ENCODE peak calls at places on chromosomes 11 and 22, in eight cellular contexts. G, F, Y, A, H, L, B and I are unnamed samples.

GRCh38 chr11:40188848-40189247 is 1270.6 kb downstream of the LRRC4C start:
- DNase-seq in F (no peak), H (no peak), L (no peak), B (no peak), Y (no peak), G (no peak), A (no peak), I (no peak)

GRCh38 chr22:47110817-47111443 is 348.5 kb downstream of the TBC1D22A start:
- DNase-seq in Y (no peak), B (no peak), H (no peak), G (peak), F (peak), A (no peak), L (no peak), I (no peak)

GRCh38 chr11:43735931-43736330 is 55.4 kb downstream of the HSD17B12 start:
- DNase-seq in F (peak), Y (no peak), L (no peak), G (peak), A (no peak), B (no peak), H (no peak), I (no peak)

GRCh38 chr11:63536669-63537292 is at the start of gene PLAAT4:
- DNase-seq in H (no peak), Y (no peak), B (no peak), G (peak), F (peak), L (peak), A (no peak), I (peak)

GRCh38 chr11:118051136-118051610 is 25.7 kb upstream of the TMPRSS4 start:
- DNase-seq in A (no peak), Y (no peak), L (no peak), H (no peak), G (no peak), F (no peak), B (no peak), I (no peak)

GRCh38 chr11:1042626-1043562 is 6.4 kb upstream of the MUC6 start:
- DNase-seq in A (no peak), H (no peak), G (no peak), B (peak), F (no peak), Y (no peak), L (no peak), I (no peak)

GRCh38 chr11:82494988-82495432 is 238.7 kb downstream of the FAM181B start:
- DNase-seq in L (no peak), Y (no peak), B (no peak), A (no peak), H (no peak), G (no peak), F (no peak), I (no peak)

GRCh38 chr11:112811781-112812180 is 149.4 kb upstream of the NCAM1 start:
- DNase-seq in A (no peak), G (no peak), B (no peak), L (no peak), Y (no peak), F (no peak), H (no peak), I (no peak)

GRCh38 chr11:123856444-123856843 is 29.0 kb downstream of the TMEM225 start:
- DNase-seq in G (no peak), B (no peak), F (no peak), H (no peak), A (no peak), Y (no peak), L (no peak), I (no peak)

GRCh38 chr11:128889657-128890213 is 1.4 kb upstream of the KCNJ5 start:
- DNase-seq in B (no peak), G (no peak), Y (no peak), F (no peak), A (peak), L (no peak), H (no peak), I (no peak)

GRCh38 chr11:132790466-132790865 is 741.8 kb downstream of the OPCML start:
- DNase-seq in F (no peak), B (no peak), A (no peak), L (no peak), H (no peak), Y (no peak), G (no peak), I (no peak)

GRCh38 chr11:86211619-86212018 is 32.9 kb upstream of the EED start:
- DNase-seq in G (no peak), B (no peak), F (no peak), Y (no peak), L (no peak), A (no peak), H (no peak), I (no peak)

GRCh38 chr11:8102296-8102915 is 21.4 kb downstream of the TUB start:
- DNase-seq in G (no peak), A (no peak), Y (no peak), L (no peak), H (no peak), B (no peak), F (no peak), I (no peak)

GRCh38 chr11:27468209-27468608 is 4.4 kb downstream of the LGR4 start:
- DNase-seq in G (peak), L (no peak), B (no peak), Y (no peak), H (no peak), F (peak), A (no peak), I (no peak)

GRCh38 chr11:126604461-126604860 is 249.0 kb downstream of the ST3GAL4 start:
- DNase-seq in L (no peak), Y (no peak), G (no peak), H (no peak), F (no peak), A (no peak), B (no peak), I (no peak)

GRCh38 chr11:134657631-134658030 is 245.6 kb upstream of the B3GAT1 start:
- DNase-seq in H (no peak), Y (no peak), F (no peak), A (no peak), L (peak), B (no peak), G (no peak), I (no peak)

GRCh38 chr11:118618991-118619375 is 11.6 kb downstream of the PHLDB1 start:
- DNase-seq in Y (no peak), A (no peak), G (peak), F (peak), B (no peak), H (no peak), L (no peak), I (no peak)

GRCh38 chr11:68933605-68934320 is 30.1 kb downstream of the IGHMBP2 start:
- DNase-seq in F (no peak), Y (no peak), A (no peak), G (no peak), L (no peak), H (no peak), B (no peak), I (no peak)

GRCh38 chr11:31233425-31233824 is 136.1 kb downstream of the DCDC1 start:
- DNase-seq in F (no peak), H (no peak), G (no peak), B (no peak), L (no peak), Y (no peak), A (no peak), I (no peak)

GRCh38 chr11:18741783-18742182 is 15.8 kb upstream of the IGSF22 start:
- DNase-seq in Y (no peak), A (no peak), G (no peak), H (no peak), F (no peak), B (no peak), L (no peak), I (no peak)
- TF ChIP-seq CTCF in Y (no peak), A (no peak), G (no peak), H (no peak), F (no peak), B (no peak), L (no peak), I (no peak)

GRCh38 chr22:29342577-29343312 is 27.2 kb upstream of the RASL10A start:
- DNase-seq in A (no peak), G (no peak), L (no peak), F (no peak), Y (no peak), B (no peak), H (no peak), I (no peak)
- TF ChIP-seq CTCF in A (no peak), G (no peak), L (no peak), F (no peak), Y (no peak), B (no peak), H (no peak), I (no peak)

GRCh38 chr11:122081073-122081472 is 34.9 kb downstream of the BLID start:
- DNase-seq in G (no peak), Y (no peak), B (no peak), A (no peak), F (no peak), H (no peak), L (no peak), I (no peak)

GRCh38 chr11:122089111-122089510 is 26.9 kb downstream of the BLID start:
- DNase-seq in G (no peak), L (no peak), H (no peak), A (no peak), Y (no peak), F (peak), B (no peak), I (no peak)

GRCh38 chr11:122082203-122082602 is 33.8 kb downstream of the BLID start:
- DNase-seq in F (peak), G (peak), A (no peak), Y (no peak), L (no peak), H (no peak), B (no peak), I (no peak)

GRCh38 chr11:122085712-122086111 is 30.3 kb downstream of the BLID start:
- DNase-seq in Y (no peak), F (no peak), A (no peak), L (no peak), B (no peak), H (no peak), G (no peak), I (no peak)

DNA sequence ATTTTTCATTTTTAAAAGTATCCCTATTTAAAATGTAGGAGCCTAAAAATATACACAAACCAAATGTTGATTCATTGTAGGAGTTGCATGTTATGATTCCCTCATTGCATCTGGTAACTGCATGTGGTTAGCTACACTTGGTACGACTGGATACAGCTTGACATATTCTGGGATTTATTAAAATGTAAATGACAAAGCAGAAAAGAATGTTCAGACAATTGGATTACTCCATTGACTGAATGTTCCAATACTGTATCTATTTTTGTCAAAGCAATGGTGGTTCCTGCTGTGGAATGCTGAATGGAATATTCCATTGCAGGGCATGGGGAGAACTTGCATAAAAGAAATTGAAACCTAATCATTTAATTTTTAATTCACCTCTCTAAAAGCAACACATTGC is 30.8 kb downstream of the BLID start:
- DNase-seq in F (peak), Y (no peak), A (no peak), H (peak), G (peak), B (no peak), L (no peak), I (no peak)
- TF ChIP-seq CTCF in F (no peak), Y (no peak), A (no peak), H (no peak), G (no peak), B (no peak), L (no peak), I (no peak)

GRCh38 chr22:50277761-50278160 is 7.6 kb upstream of the MAPK11 start:
- DNase-seq in A (no peak), G (no peak), L (no peak), F (no peak), H (no peak), Y (no peak), B (no peak), I (no peak)

GRCh38 chr22:50278461-50278860 is 8.3 kb upstream of the MAPK11 start:
- DNase-seq in L (no peak), H (no peak), Y (no peak), B (no peak), G (no peak), F (no peak), A (no peak), I (no peak)

GRCh38 chr22:50275181-50276055 is 5.2 kb upstream of the MAPK11 start:
- DNase-seq in Y (no peak), B (no peak), G (no peak), F (no peak), L (no peak), H (no peak), A (no peak), I (no peak)

GRCh38 chr22:50274311-50274710 is 4.1 kb upstream of the MAPK11 start:
- DNase-seq in H (no peak), G (no peak), L (no peak), B (no peak), Y (no peak), F (peak), A (peak), I (no peak)

DNA sequence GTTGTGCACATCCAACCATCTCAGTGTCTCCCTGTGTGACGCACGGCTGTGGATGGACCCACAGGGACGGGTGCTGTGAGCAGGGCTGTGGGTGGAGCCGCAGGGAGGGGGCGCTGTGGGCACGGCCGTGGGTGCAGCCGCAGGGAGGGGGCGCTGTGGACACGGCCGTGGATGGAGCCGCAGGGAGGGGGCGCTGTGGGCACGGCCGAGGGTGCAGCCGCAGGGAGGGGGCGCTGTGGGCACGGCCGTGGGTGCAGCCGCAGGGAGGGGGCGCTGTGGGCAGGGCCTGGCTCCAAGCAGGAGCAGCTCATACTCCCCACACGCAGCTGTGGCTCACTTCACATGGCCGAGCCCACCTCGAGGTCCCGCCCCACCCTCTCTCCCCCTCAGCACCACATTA is 6.0 kb upstream of the MAPK11 start:
- DNase-seq in Y (no peak), A (peak), F (peak), B (no peak), H (no peak), G (no peak), L (peak), I (no peak)
- TF ChIP-seq CTCF in Y (no peak), A (peak), F (peak), B (peak), H (peak), G (no peak), L (peak), I (no peak)

DNA sequence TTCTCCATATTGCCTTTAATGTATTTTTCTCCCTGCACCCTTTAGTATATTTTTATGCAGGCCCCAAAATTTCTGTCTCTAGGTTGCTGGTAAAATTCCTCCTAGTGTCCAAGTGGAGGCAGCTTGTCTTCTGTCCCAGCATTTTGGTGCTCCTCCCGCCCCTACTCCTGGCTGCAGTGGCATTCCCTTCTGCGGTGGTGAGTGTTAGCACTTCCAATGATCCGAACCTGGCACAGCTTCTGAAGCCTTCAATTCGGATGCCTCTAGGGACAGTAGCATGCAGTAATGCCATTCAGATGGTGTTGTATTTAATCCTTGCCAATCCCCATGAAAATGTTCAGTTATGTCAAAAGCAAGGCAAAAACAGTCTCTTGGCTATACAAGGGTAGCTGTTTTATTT is 5.9 kb downstream of the YWHAH start:
- DNase-seq in Y (no peak), L (no peak), F (peak), A (no peak), H (no peak), B (no peak), G (no peak), I (no peak)
- TF ChIP-seq CTCF in Y (no peak), L (no peak), F (peak), A (no peak), H (no peak), B (no peak), G (no peak), I (no peak)

GRCh38 chr11:110434952-110435779 is 5.4 kb downstream of the FDX1 start:
- DNase-seq in L (peak), B (no peak), H (no peak), A (peak), F (no peak), Y (no peak), G (no peak), I (no peak)
- TF ChIP-seq CTCF in L (peak), B (no peak), H (no peak), A (peak), F (no peak), Y (no peak), G (peak), I (no peak)

GRCh38 chr11:18802381-18803257 is 11.0 kb upstream of the PTPN5 start:
- DNase-seq in A (peak), L (peak), G (peak), H (peak), Y (no peak), B (peak), F (peak), I (no peak)
- TF ChIP-seq CTCF in A (peak), L (peak), G (peak), H (peak), Y (no peak), B (peak), F (peak), I (no peak)

GRCh38 chr11:48109046-48109666 is 107.5 kb upstream of the OR4B1 start:
- DNase-seq in H (no peak), G (peak), L (no peak), B (no peak), F (peak), Y (no peak), A (peak), I (no peak)
- TF ChIP-seq CTCF in H (peak), G (peak), L (peak), B (no peak), F (peak), Y (no peak), A (peak), I (no peak)

DNA sequence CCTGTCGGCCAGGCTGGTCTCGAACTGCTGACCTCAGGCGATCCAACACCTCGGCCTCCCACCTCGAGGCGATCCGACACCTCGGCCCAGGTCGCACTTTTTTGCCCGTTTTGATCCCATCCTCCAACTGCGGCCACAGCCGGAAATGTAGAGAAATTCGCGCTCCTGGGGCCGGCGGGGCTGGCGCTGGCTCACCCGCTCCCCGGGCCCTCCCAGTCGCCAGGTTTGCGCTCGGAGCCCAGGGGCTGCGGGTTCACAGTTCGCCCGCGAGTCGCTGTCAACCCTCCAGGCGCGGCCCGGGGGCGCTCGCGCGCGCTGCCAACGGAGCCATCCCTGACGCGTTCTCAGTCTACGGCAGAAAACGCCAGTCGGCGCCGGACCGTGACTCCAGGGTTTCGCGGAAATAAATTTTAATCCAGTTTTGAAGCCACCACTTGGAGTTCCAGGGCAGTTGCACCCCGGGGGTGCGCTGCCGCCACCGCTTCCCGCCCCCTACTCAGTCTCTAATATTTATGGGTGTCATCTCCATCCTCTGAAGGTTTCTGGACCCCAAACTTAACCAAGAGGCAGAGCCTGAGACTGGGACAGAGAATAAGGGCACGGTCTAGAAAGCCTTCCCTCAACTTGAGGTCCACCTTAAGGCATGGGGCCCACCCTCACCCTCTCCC is 1.5 kb upstream of the KLHDC7B start:
- DNase-seq in H (no peak), A (peak), Y (no peak), B (no peak), F (peak), L (peak), G (peak), I (peak)
- TF ChIP-seq CTCF in H (peak), A (peak), Y (no peak), B (peak), F (peak), L (peak), G (peak), I (no peak)